ENCODE peak calls at places on chromosome 1, in nine cellular contexts. One of them, this sample, is unnamed.
A peak's percentile ranks its signal among the peaks of the same experiment; 100 is the strongest.

GRCh38 chr1:172637522-172637921 is 21.4 kb upstream of the FASLG start:
- DNase-seq in testis: no peak
- DNase-seq in A549: no peak
- DNase-seq in esophagus muscularis mucosa: no peak
- DNase-seq in NB4: peak; percentile 39
- DNase-seq in lower leg skin: no peak
- DNase-seq in GM12878: no peak
- DNase-seq in uterus: no peak
- DNase-seq in spleen: no peak
- DNase-seq in this sample: no peak

GRCh38 chr1:4265836-4266235 is 365.8 kb upstream of the C1orf174 start:
- DNase-seq in testis: no peak
- DNase-seq in A549: no peak
- DNase-seq in esophagus muscularis mucosa: peak; percentile 89
- DNase-seq in NB4: no peak
- DNase-seq in lower leg skin: no peak
- DNase-seq in GM12878: no peak
- DNase-seq in uterus: no peak
- DNase-seq in spleen: no peak
- DNase-seq in this sample: no peak

GRCh38 chr1:243217401-243217800 is 37.7 kb downstream of the CEP170 start:
- DNase-seq in testis: no peak
- DNase-seq in A549: no peak
- DNase-seq in esophagus muscularis mucosa: no peak
- DNase-seq in NB4: no peak
- DNase-seq in lower leg skin: no peak
- DNase-seq in GM12878: no peak
- DNase-seq in uterus: no peak
- DNase-seq in spleen: no peak
- DNase-seq in this sample: no peak

GRCh38 chr1:84675106-84675505 is 15.2 kb downstream of the SSX2IP start:
- DNase-seq in testis: no peak
- DNase-seq in A549: no peak
- DNase-seq in esophagus muscularis mucosa: no peak
- DNase-seq in NB4: no peak
- DNase-seq in lower leg skin: no peak
- DNase-seq in GM12878: no peak
- DNase-seq in uterus: no peak
- DNase-seq in spleen: no peak
- DNase-seq in this sample: no peak

GRCh38 chr1:10638559-10639300 is 157.7 kb downstream of the CASZ1 start:
- DNase-seq in testis: no peak
- DNase-seq in A549: no peak
- DNase-seq in esophagus muscularis mucosa: no peak
- DNase-seq in NB4: no peak
- DNase-seq in lower leg skin: no peak
- DNase-seq in GM12878: no peak
- DNase-seq in uterus: no peak
- DNase-seq in spleen: no peak
- DNase-seq in this sample: no peak

GRCh38 chr1:80448081-80448480 is 1352.7 kb upstream of the ADGRL2 start:
- DNase-seq in testis: no peak
- DNase-seq in A549: no peak
- DNase-seq in esophagus muscularis mucosa: no peak
- DNase-seq in NB4: no peak
- DNase-seq in lower leg skin: no peak
- DNase-seq in GM12878: no peak
- DNase-seq in uterus: no peak
- DNase-seq in spleen: no peak
- DNase-seq in this sample: no peak

GRCh38 chr1:93317207-93317606 is 28.5 kb upstream of the DR1 start:
- DNase-seq in testis: peak; percentile 40
- DNase-seq in A549: no peak
- DNase-seq in esophagus muscularis mucosa: no peak
- DNase-seq in NB4: peak; percentile 11
- DNase-seq in lower leg skin: peak; percentile 52
- DNase-seq in GM12878: no peak
- DNase-seq in uterus: no peak
- DNase-seq in spleen: no peak
- DNase-seq in this sample: no peak

GRCh38 chr1:55589656-55590297 is 374.6 kb upstream of the USP24 start:
- DNase-seq in testis: no peak
- DNase-seq in A549: no peak
- DNase-seq in esophagus muscularis mucosa: peak; percentile 90
- DNase-seq in NB4: no peak
- DNase-seq in lower leg skin: no peak
- DNase-seq in GM12878: no peak
- DNase-seq in uterus: no peak
- DNase-seq in spleen: no peak
- DNase-seq in this sample: no peak

GRCh38 chr1:26483980-26484379 is 11.7 kb downstream of the HMGN2 start:
- DNase-seq in testis: no peak
- DNase-seq in A549: no peak
- DNase-seq in esophagus muscularis mucosa: no peak
- DNase-seq in NB4: no peak
- DNase-seq in lower leg skin: no peak
- DNase-seq in GM12878: no peak
- DNase-seq in uterus: no peak
- DNase-seq in spleen: no peak
- DNase-seq in this sample: no peak

GRCh38 chr1:156712626-156713025 is 7.2 kb upstream of the CRABP2 start:
- DNase-seq in testis: no peak
- DNase-seq in A549: no peak
- DNase-seq in esophagus muscularis mucosa: no peak
- DNase-seq in NB4: no peak
- DNase-seq in lower leg skin: no peak
- DNase-seq in GM12878: no peak
- DNase-seq in uterus: no peak
- DNase-seq in spleen: no peak
- DNase-seq in this sample: no peak

GRCh38 chr1:154219511-154219910 is 1.2 kb upstream of the UBAP2L start:
- DNase-seq in testis: peak; percentile 54
- DNase-seq in A549: no peak
- DNase-seq in esophagus muscularis mucosa: no peak
- DNase-seq in NB4: peak; percentile 67
- DNase-seq in lower leg skin: peak; percentile 26
- DNase-seq in GM12878: no peak
- DNase-seq in uterus: no peak
- DNase-seq in spleen: no peak
- DNase-seq in this sample: no peak

GRCh38 chr1:36160949-36161485 is 5.1 kb downstream of the MAP7D1 start:
- DNase-seq in testis: no peak
- DNase-seq in A549: peak; percentile 48
- DNase-seq in esophagus muscularis mucosa: no peak
- DNase-seq in NB4: peak; percentile 90
- DNase-seq in lower leg skin: peak; percentile 49
- DNase-seq in GM12878: no peak
- DNase-seq in uterus: peak; percentile 51
- DNase-seq in spleen: peak; percentile 91
- DNase-seq in this sample: peak; percentile 60

GRCh38 chr1:182842265-182842664 is 3.1 kb downstream of the DHX9 start:
- DNase-seq in testis: no peak
- DNase-seq in A549: no peak
- DNase-seq in esophagus muscularis mucosa: no peak
- DNase-seq in NB4: no peak
- DNase-seq in lower leg skin: no peak
- DNase-seq in GM12878: no peak
- DNase-seq in uterus: no peak
- DNase-seq in spleen: no peak
- DNase-seq in this sample: no peak

GRCh38 chr1:22628698-22629444 is 7.6 kb upstream of the C1QA start:
- DNase-seq in testis: no peak
- DNase-seq in A549: no peak
- DNase-seq in esophagus muscularis mucosa: no peak
- DNase-seq in NB4: no peak
- DNase-seq in lower leg skin: no peak
- DNase-seq in GM12878: no peak
- DNase-seq in uterus: no peak
- DNase-seq in spleen: no peak
- DNase-seq in this sample: no peak

GRCh38 chr1:51329443-51330325 is 678 bp downstream of the TTC39A start:
- DNase-seq in testis: peak; percentile 58
- DNase-seq in A549: no peak
- DNase-seq in esophagus muscularis mucosa: no peak
- DNase-seq in NB4: no peak
- DNase-seq in lower leg skin: no peak
- DNase-seq in GM12878: no peak
- DNase-seq in uterus: no peak
- DNase-seq in spleen: no peak
- DNase-seq in this sample: peak; percentile 94

GRCh38 chr1:156803086-156803851 is 13.4 kb downstream of the SH2D2A start:
- DNase-seq in testis: no peak
- DNase-seq in A549: no peak
- DNase-seq in esophagus muscularis mucosa: no peak
- DNase-seq in NB4: no peak
- DNase-seq in lower leg skin: no peak
- DNase-seq in GM12878: no peak
- DNase-seq in uterus: no peak
- DNase-seq in spleen: no peak
- DNase-seq in this sample: no peak

GRCh38 chr1:111769517-111770146 is 13.9 kb downstream of the DDX20 start:
- DNase-seq in testis: peak; percentile 53
- DNase-seq in A549: peak; percentile 18
- DNase-seq in esophagus muscularis mucosa: no peak
- DNase-seq in NB4: peak; percentile 77
- DNase-seq in lower leg skin: no peak
- DNase-seq in GM12878: peak; percentile 44
- DNase-seq in uterus: no peak
- DNase-seq in spleen: no peak
- DNase-seq in this sample: no peak

GRCh38 chr1:233587196-233587595 is 26.7 kb upstream of the KCNK1 start:
- DNase-seq in testis: no peak
- DNase-seq in A549: no peak
- DNase-seq in esophagus muscularis mucosa: no peak
- DNase-seq in NB4: no peak
- DNase-seq in lower leg skin: no peak
- DNase-seq in GM12878: no peak
- DNase-seq in uterus: no peak
- DNase-seq in spleen: no peak
- DNase-seq in this sample: no peak

GRCh38 chr1:68198752-68199151 is 33.6 kb downstream of the WLS start:
- DNase-seq in testis: no peak
- DNase-seq in A549: no peak
- DNase-seq in esophagus muscularis mucosa: no peak
- DNase-seq in NB4: no peak
- DNase-seq in lower leg skin: no peak
- DNase-seq in GM12878: no peak
- DNase-seq in uterus: no peak
- DNase-seq in spleen: no peak
- DNase-seq in this sample: no peak

GRCh38 chr1:235024045-235024439 is 104.6 kb downstream of the TOMM20 start:
- DNase-seq in testis: no peak
- DNase-seq in A549: no peak
- DNase-seq in esophagus muscularis mucosa: no peak
- DNase-seq in NB4: no peak
- DNase-seq in lower leg skin: no peak
- DNase-seq in GM12878: no peak
- DNase-seq in uterus: no peak
- DNase-seq in spleen: no peak
- DNase-seq in this sample: no peak

DNA sequence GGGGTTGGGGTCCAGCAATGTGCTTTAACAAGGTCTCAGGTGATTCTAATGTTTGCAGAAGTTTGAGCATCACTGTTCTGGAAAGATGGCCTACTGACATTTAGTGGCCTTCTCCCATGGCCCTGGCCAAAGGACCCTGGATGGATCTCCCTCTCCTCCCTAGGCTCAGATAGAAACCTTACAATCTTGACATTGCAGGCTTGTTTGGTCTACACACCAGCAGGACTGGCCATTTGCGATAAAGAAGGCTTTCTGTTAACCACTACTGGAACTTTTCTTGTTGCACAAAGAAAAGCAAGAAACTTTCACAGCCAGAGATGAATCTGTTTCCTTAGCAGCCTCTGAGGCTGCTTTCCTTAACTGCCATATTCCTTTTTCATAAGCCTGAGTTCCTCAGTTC is 6.2 kb downstream of the DNALI1 start:
- DNase-seq in testis: no peak
- DNase-seq in A549: no peak
- DNase-seq in esophagus muscularis mucosa: no peak
- DNase-seq in NB4: no peak
- DNase-seq in lower leg skin: no peak
- DNase-seq in GM12878: no peak
- DNase-seq in uterus: no peak
- DNase-seq in spleen: no peak
- DNase-seq in this sample: no peak
- TF ChIP-seq POLR2A in testis: no peak
- TF ChIP-seq POLR2A in A549: no peak
- TF ChIP-seq POLR2A in esophagus muscularis mucosa: no peak
- TF ChIP-seq POLR2A in NB4: no peak
- TF ChIP-seq POLR2A in lower leg skin: no peak
- TF ChIP-seq POLR2A in GM12878: no peak
- TF ChIP-seq POLR2A in uterus: no peak
- TF ChIP-seq POLR2A in spleen: no peak
- TF ChIP-seq POLR2A in this sample: no peak

GRCh38 chr1:246117066-246117791 is 389.9 kb downstream of the SMYD3 start:
- DNase-seq in testis: peak; percentile 46
- DNase-seq in A549: peak; percentile 20
- DNase-seq in esophagus muscularis mucosa: no peak
- DNase-seq in NB4: peak; percentile 74
- DNase-seq in lower leg skin: no peak
- DNase-seq in GM12878: peak; percentile 16
- DNase-seq in uterus: no peak
- DNase-seq in spleen: no peak
- DNase-seq in this sample: peak; percentile 31
- TF ChIP-seq CTCF in testis: no peak
- TF ChIP-seq CTCF in A549: peak; percentile 49
- TF ChIP-seq CTCF in esophagus muscularis mucosa: peak; percentile 59
- TF ChIP-seq CTCF in NB4: no peak
- TF ChIP-seq CTCF in lower leg skin: no peak
- TF ChIP-seq CTCF in GM12878: peak; percentile 49
- TF ChIP-seq CTCF in uterus: peak; percentile 40
- TF ChIP-seq CTCF in spleen: peak; percentile 61
- TF ChIP-seq CTCF in this sample: no peak

DNA sequence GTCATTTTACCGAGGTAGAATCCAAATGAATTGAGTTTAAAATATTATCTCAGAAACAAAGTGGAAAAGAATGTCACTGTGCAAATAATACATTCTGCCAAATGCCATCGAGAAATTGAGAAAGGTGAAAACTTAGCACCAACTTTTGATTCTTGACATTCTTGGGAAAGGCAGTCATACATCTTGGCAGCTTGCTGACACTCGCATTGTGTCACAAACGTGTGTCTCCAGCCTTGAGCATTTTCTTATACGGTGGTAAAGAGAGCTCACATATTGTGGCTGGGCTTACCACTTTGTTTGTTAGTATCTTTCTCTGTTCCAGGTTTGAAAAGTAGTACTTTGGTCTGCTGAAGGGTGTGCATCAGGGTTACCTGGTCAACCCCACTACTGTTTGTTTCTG is 1456.1 kb downstream of the BRINP3 start:
- DNase-seq in testis: no peak
- DNase-seq in A549: no peak
- DNase-seq in esophagus muscularis mucosa: no peak
- DNase-seq in NB4: no peak
- DNase-seq in lower leg skin: no peak
- DNase-seq in GM12878: no peak
- DNase-seq in uterus: no peak
- DNase-seq in spleen: no peak
- DNase-seq in this sample: no peak
- TF ChIP-seq POLR2A in testis: no peak
- TF ChIP-seq POLR2A in A549: no peak
- TF ChIP-seq POLR2A in esophagus muscularis mucosa: no peak
- TF ChIP-seq POLR2A in NB4: no peak
- TF ChIP-seq POLR2A in lower leg skin: no peak
- TF ChIP-seq POLR2A in GM12878: no peak
- TF ChIP-seq POLR2A in uterus: no peak
- TF ChIP-seq POLR2A in spleen: no peak
- TF ChIP-seq POLR2A in this sample: no peak

GRCh38 chr1:18573170-18573569 is 57.5 kb upstream of the PAX7 start:
- DNase-seq in testis: no peak
- DNase-seq in A549: no peak
- DNase-seq in esophagus muscularis mucosa: no peak
- DNase-seq in NB4: peak; percentile 51
- DNase-seq in lower leg skin: no peak
- DNase-seq in GM12878: no peak
- DNase-seq in uterus: no peak
- DNase-seq in spleen: no peak
- DNase-seq in this sample: no peak
- TF ChIP-seq CTCF in testis: no peak
- TF ChIP-seq CTCF in A549: no peak
- TF ChIP-seq CTCF in esophagus muscularis mucosa: no peak
- TF ChIP-seq CTCF in NB4: no peak
- TF ChIP-seq CTCF in lower leg skin: no peak
- TF ChIP-seq CTCF in GM12878: no peak
- TF ChIP-seq CTCF in uterus: no peak
- TF ChIP-seq CTCF in spleen: no peak
- TF ChIP-seq CTCF in this sample: no peak